ENCODE peak calls at places on chromosomes 7 and 10, in six cellular contexts. One of them, this sample, is unnamed.

GRCh38 chr10:6014241-6014761 is 37.0 kb upstream of the IL15RA start:
- DNase-seq in HepG2: peak
- DNase-seq in endothelial cell of umbilical vein: peak
- DNase-seq in A549: peak
- DNase-seq in K562: peak
- DNase-seq in GM12878: peak
- DNase-seq in this sample: peak

GRCh38 chr10:87578160-87578559 is 73.5 kb downstream of the MINPP1 start:
- DNase-seq in HepG2: no peak
- DNase-seq in endothelial cell of umbilical vein: no peak
- DNase-seq in A549: no peak
- DNase-seq in K562: no peak
- DNase-seq in GM12878: no peak
- DNase-seq in this sample: no peak

GRCh38 chr10:79422178-79422892 is 23.1 kb downstream of the ZCCHC24 start:
- DNase-seq in HepG2: no peak
- DNase-seq in endothelial cell of umbilical vein: no peak
- DNase-seq in A549: no peak
- DNase-seq in K562: no peak
- DNase-seq in GM12878: no peak
- DNase-seq in this sample: no peak

GRCh38 chr7:69257592-69257991 is 340.7 kb upstream of the AUTS2 start:
- DNase-seq in HepG2: no peak
- DNase-seq in endothelial cell of umbilical vein: no peak
- DNase-seq in A549: no peak
- DNase-seq in K562: no peak
- DNase-seq in GM12878: no peak
- DNase-seq in this sample: no peak

GRCh38 chr7:114722562-114722961 is 199.3 kb upstream of the MDFIC start:
- DNase-seq in HepG2: no peak
- DNase-seq in endothelial cell of umbilical vein: no peak
- DNase-seq in A549: no peak
- DNase-seq in K562: no peak
- DNase-seq in GM12878: no peak
- DNase-seq in this sample: no peak

GRCh38 chr10:117860823-117861222 is 185.9 kb downstream of the RAB11FIP2 start:
- DNase-seq in HepG2: peak
- DNase-seq in endothelial cell of umbilical vein: peak
- DNase-seq in A549: peak
- DNase-seq in K562: peak
- DNase-seq in GM12878: no peak
- DNase-seq in this sample: peak

GRCh38 chr10:14653271-14654161 is 121.2 kb downstream of the FAM107B start:
- DNase-seq in HepG2: no peak
- DNase-seq in endothelial cell of umbilical vein: peak
- DNase-seq in A549: peak
- DNase-seq in K562: no peak
- DNase-seq in GM12878: no peak
- DNase-seq in this sample: peak

GRCh38 chr10:119342017-119342734 is 134.8 kb downstream of the GRK5 start:
- DNase-seq in HepG2: no peak
- DNase-seq in endothelial cell of umbilical vein: no peak
- DNase-seq in A549: no peak
- DNase-seq in K562: no peak
- DNase-seq in GM12878: no peak
- DNase-seq in this sample: no peak

GRCh38 chr7:56030340-56030739 is 20.9 kb downstream of the PSPH start:
- DNase-seq in HepG2: no peak
- DNase-seq in endothelial cell of umbilical vein: no peak
- DNase-seq in A549: no peak
- DNase-seq in K562: no peak
- DNase-seq in GM12878: no peak
- DNase-seq in this sample: no peak

GRCh38 chr7:139995034-139995915 is 67.5 kb downstream of the PARP12 start:
- DNase-seq in HepG2: no peak
- DNase-seq in endothelial cell of umbilical vein: no peak
- DNase-seq in A549: no peak
- DNase-seq in K562: no peak
- DNase-seq in GM12878: no peak
- DNase-seq in this sample: no peak

GRCh38 chr7:47482013-47482761 is 99.7 kb downstream of the TNS3 start:
- DNase-seq in HepG2: no peak
- DNase-seq in endothelial cell of umbilical vein: peak
- DNase-seq in A549: no peak
- DNase-seq in K562: peak
- DNase-seq in GM12878: no peak
- DNase-seq in this sample: peak

GRCh38 chr7:1421020-1421790 is 38.1 kb downstream of the MICALL2 start:
- DNase-seq in HepG2: no peak
- DNase-seq in endothelial cell of umbilical vein: no peak
- DNase-seq in A549: no peak
- DNase-seq in K562: no peak
- DNase-seq in GM12878: no peak
- DNase-seq in this sample: no peak

GRCh38 chr10:109892885-109893284 is 30.4 kb downstream of the XPNPEP1 start:
- DNase-seq in HepG2: no peak
- DNase-seq in endothelial cell of umbilical vein: no peak
- DNase-seq in A549: no peak
- DNase-seq in K562: peak
- DNase-seq in GM12878: no peak
- DNase-seq in this sample: no peak

GRCh38 chr7:151126500-151127137 is 40.3 kb downstream of the AGAP3 start:
- DNase-seq in HepG2: no peak
- DNase-seq in endothelial cell of umbilical vein: no peak
- DNase-seq in A549: no peak
- DNase-seq in K562: no peak
- DNase-seq in GM12878: no peak
- DNase-seq in this sample: no peak

DNA sequence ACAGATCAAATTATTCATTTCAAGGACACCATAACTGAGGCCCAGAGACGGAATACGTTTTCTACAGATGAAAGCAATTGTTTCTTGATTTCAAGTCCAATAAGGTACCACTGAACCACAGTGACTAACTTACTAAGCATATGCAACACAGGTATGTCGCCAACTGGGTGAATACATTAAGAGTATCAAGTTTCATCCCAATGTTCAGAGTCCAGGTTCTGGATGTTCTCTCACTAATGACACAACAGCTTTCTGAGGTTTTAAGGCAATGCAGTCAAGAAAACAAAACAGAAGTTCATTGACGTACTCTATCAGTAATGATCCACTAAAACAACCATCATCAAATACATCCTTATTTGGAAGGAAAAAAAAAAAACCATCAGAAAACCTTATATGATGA is 35.8 kb downstream of the NSUN6 start:
- DNase-seq in HepG2: peak
- DNase-seq in endothelial cell of umbilical vein: no peak
- DNase-seq in A549: no peak
- DNase-seq in K562: no peak
- DNase-seq in GM12878: no peak
- DNase-seq in this sample: no peak
- TF ChIP-seq MYC in HepG2: no peak
- TF ChIP-seq MYC in endothelial cell of umbilical vein: no peak
- TF ChIP-seq MYC in A549: no peak
- TF ChIP-seq MYC in K562: no peak
- TF ChIP-seq MYC in GM12878: no peak
- TF ChIP-seq MYC in this sample: no peak

DNA sequence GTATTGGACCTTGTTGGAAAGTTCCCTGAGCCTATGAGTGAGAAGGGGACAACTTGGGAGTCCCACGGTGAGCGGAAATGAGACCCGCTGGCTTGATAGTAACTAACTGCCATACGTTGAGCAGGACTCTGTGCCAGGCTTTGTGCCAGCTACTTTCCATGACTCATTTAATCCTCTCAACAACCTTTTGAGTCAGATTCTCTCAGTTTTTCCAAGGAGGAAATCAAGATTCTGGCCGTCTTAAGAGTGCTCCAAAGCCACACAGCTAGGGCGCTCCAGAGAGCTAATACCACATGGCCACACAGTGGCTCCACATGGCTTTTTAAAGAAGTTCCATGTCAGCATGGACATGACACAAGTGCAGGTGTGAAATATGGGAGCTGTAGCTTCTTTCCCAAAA is 55.7 kb downstream of the NOD1 start:
- DNase-seq in HepG2: no peak
- DNase-seq in endothelial cell of umbilical vein: peak
- DNase-seq in A549: no peak
- DNase-seq in K562: no peak
- DNase-seq in GM12878: no peak
- DNase-seq in this sample: no peak
- TF ChIP-seq MYC in HepG2: no peak
- TF ChIP-seq MYC in endothelial cell of umbilical vein: no peak
- TF ChIP-seq MYC in A549: no peak
- TF ChIP-seq MYC in K562: no peak
- TF ChIP-seq MYC in GM12878: no peak
- TF ChIP-seq MYC in this sample: no peak

GRCh38 chr7:42025635-42026375 is 211.2 kb downstream of the GLI3 start:
- DNase-seq in HepG2: peak
- DNase-seq in endothelial cell of umbilical vein: no peak
- DNase-seq in A549: no peak
- DNase-seq in K562: no peak
- DNase-seq in GM12878: no peak
- DNase-seq in this sample: peak
- TF ChIP-seq MYC in HepG2: no peak
- TF ChIP-seq MYC in endothelial cell of umbilical vein: no peak
- TF ChIP-seq MYC in A549: no peak
- TF ChIP-seq MYC in K562: no peak
- TF ChIP-seq MYC in GM12878: no peak
- TF ChIP-seq MYC in this sample: no peak

GRCh38 chr7:131186816-131187215 is 140.9 kb upstream of the MKLN1 start:
- DNase-seq in HepG2: no peak
- DNase-seq in endothelial cell of umbilical vein: no peak
- DNase-seq in A549: no peak
- DNase-seq in K562: no peak
- DNase-seq in GM12878: no peak
- DNase-seq in this sample: no peak

GRCh38 chr7:131188367-131189339 is 139.0 kb upstream of the MKLN1 start:
- DNase-seq in HepG2: peak
- DNase-seq in endothelial cell of umbilical vein: peak
- DNase-seq in A549: peak
- DNase-seq in K562: peak
- DNase-seq in GM12878: peak
- DNase-seq in this sample: peak

GRCh38 chr7:131182446-131183075 is 145.1 kb upstream of the MKLN1 start:
- DNase-seq in HepG2: no peak
- DNase-seq in endothelial cell of umbilical vein: no peak
- DNase-seq in A549: no peak
- DNase-seq in K562: no peak
- DNase-seq in GM12878: no peak
- DNase-seq in this sample: no peak

GRCh38 chr7:131183076-131183471 is 144.6 kb upstream of the MKLN1 start:
- DNase-seq in HepG2: no peak
- DNase-seq in endothelial cell of umbilical vein: no peak
- DNase-seq in A549: no peak
- DNase-seq in K562: no peak
- DNase-seq in GM12878: no peak
- DNase-seq in this sample: no peak

GRCh38 chr7:131183611-131184119 is 144.0 kb upstream of the MKLN1 start:
- DNase-seq in HepG2: no peak
- DNase-seq in endothelial cell of umbilical vein: no peak
- DNase-seq in A549: no peak
- DNase-seq in K562: no peak
- DNase-seq in GM12878: no peak
- DNase-seq in this sample: no peak
- TF ChIP-seq MYC in HepG2: no peak
- TF ChIP-seq MYC in endothelial cell of umbilical vein: no peak
- TF ChIP-seq MYC in A549: no peak
- TF ChIP-seq MYC in K562: no peak
- TF ChIP-seq MYC in GM12878: no peak
- TF ChIP-seq MYC in this sample: no peak

GRCh38 chr7:102320181-102320580 is 33.5 kb downstream of the SH2B2 start:
- DNase-seq in HepG2: no peak
- DNase-seq in endothelial cell of umbilical vein: no peak
- DNase-seq in A549: no peak
- DNase-seq in K562: no peak
- DNase-seq in GM12878: no peak
- DNase-seq in this sample: no peak

GRCh38 chr7:102319671-102320070 is 33.0 kb downstream of the SH2B2 start:
- DNase-seq in HepG2: no peak
- DNase-seq in endothelial cell of umbilical vein: no peak
- DNase-seq in A549: no peak
- DNase-seq in K562: no peak
- DNase-seq in GM12878: no peak
- DNase-seq in this sample: no peak

GRCh38 chr7:102320601-102321350 is 34.1 kb downstream of the SH2B2 start:
- DNase-seq in HepG2: no peak
- DNase-seq in endothelial cell of umbilical vein: no peak
- DNase-seq in A549: no peak
- DNase-seq in K562: no peak
- DNase-seq in GM12878: no peak
- DNase-seq in this sample: no peak

GRCh38 chr7:102322202-102322715 is 34.0 kb downstream of the SPDYE6 start:
- DNase-seq in HepG2: no peak
- DNase-seq in endothelial cell of umbilical vein: no peak
- DNase-seq in A549: no peak
- DNase-seq in K562: no peak
- DNase-seq in GM12878: no peak
- DNase-seq in this sample: peak

GRCh38 chr7:102321351-102322201 is 34.7 kb downstream of the SPDYE6 start:
- DNase-seq in HepG2: no peak
- DNase-seq in endothelial cell of umbilical vein: peak
- DNase-seq in A549: no peak
- DNase-seq in K562: peak
- DNase-seq in GM12878: no peak
- DNase-seq in this sample: peak
- TF ChIP-seq MYC in HepG2: no peak
- TF ChIP-seq MYC in endothelial cell of umbilical vein: no peak
- TF ChIP-seq MYC in A549: no peak
- TF ChIP-seq MYC in K562: no peak
- TF ChIP-seq MYC in GM12878: no peak
- TF ChIP-seq MYC in this sample: no peak

GRCh38 chr7:39609084-39609461 is 14.3 kb upstream of the RALA start:
- DNase-seq in HepG2: no peak
- DNase-seq in endothelial cell of umbilical vein: peak
- DNase-seq in A549: no peak
- DNase-seq in K562: no peak
- DNase-seq in GM12878: no peak
- DNase-seq in this sample: no peak
- TF ChIP-seq MYC in HepG2: no peak
- TF ChIP-seq MYC in endothelial cell of umbilical vein: no peak
- TF ChIP-seq MYC in A549: no peak
- TF ChIP-seq MYC in K562: no peak
- TF ChIP-seq MYC in GM12878: no peak
- TF ChIP-seq MYC in this sample: no peak

This sample was measured in NB4.